ENCODE peak calls at places on chromosomes 11 and 22, in seven cellular contexts. J, F, V, L, Z, C and K are unnamed samples.

GRCh38 chr11:76620471-76620870 is 50.1 kb downstream of the LRRC32 start:
- DNase-seq in J (peak; percentile 49), F (no peak), V (no peak), L (no peak), Z (peak; percentile 60), C (no peak), K (no peak)

GRCh38 chr11:119635776-119636175 is 93.2 kb downstream of the NECTIN1 start:
- DNase-seq in J (no peak), F (no peak), V (no peak), L (no peak), Z (no peak), C (no peak), K (no peak)

GRCh38 chr11:60767388-60767811 is 10.7 kb downstream of the MS4A15 start:
- DNase-seq in J (no peak), F (no peak), V (no peak), L (no peak), Z (no peak), C (peak; percentile 60), K (no peak)

GRCh38 chr22:31233001-31233400 is 20.9 kb downstream of the LIMK2 start:
- DNase-seq in J (no peak), F (no peak), V (no peak), L (no peak), Z (no peak), C (no peak), K (no peak)

GRCh38 chr11:65920035-65920802 is 993 bp downstream of the DRAP1 start:
- DNase-seq in J (no peak), F (peak; percentile 18), V (no peak), L (no peak), Z (no peak), C (no peak), K (peak; percentile 65)

GRCh38 chr11:71489311-71490043 is 36.5 kb downstream of the NADSYN1 start:
- DNase-seq in J (no peak), F (no peak), V (no peak), L (peak; percentile 2), Z (peak; percentile 89), C (no peak), K (peak; percentile 33)

GRCh38 chr11:119547511-119547910 is 124.5 kb upstream of the THY1 start:
- DNase-seq in J (no peak), F (no peak), V (no peak), L (no peak), Z (no peak), C (no peak), K (no peak)

GRCh38 chr11:2167141-2168045 is 4.2 kb downstream of the TH start:
- DNase-seq in J (no peak), F (no peak), V (no peak), L (no peak), Z (no peak), C (no peak), K (no peak)

GRCh38 chr22:43491737-43492136 is 79.9 kb downstream of the MPPED1 start:
- DNase-seq in J (no peak), F (no peak), V (no peak), L (no peak), Z (no peak), C (no peak), K (no peak)

GRCh38 chr22:45886502-45886901 is 90.5 kb downstream of the WNT7B start:
- DNase-seq in J (no peak), F (no peak), V (no peak), L (no peak), Z (no peak), C (no peak), K (no peak)

GRCh38 chr11:106309070-106309684 is 231.7 kb downstream of the AASDHPPT start:
- DNase-seq in J (no peak), F (no peak), V (no peak), L (no peak), Z (no peak), C (no peak), K (no peak)

GRCh38 chr11:11253995-11254394 is 99.1 kb downstream of the CSNK2A3 start:
- DNase-seq in J (no peak), F (no peak), V (no peak), L (no peak), Z (no peak), C (no peak), K (no peak)

GRCh38 chr11:34262601-34263081 is 95.2 kb downstream of the ABTB2 start:
- DNase-seq in J (no peak), F (peak; percentile 58), V (no peak), L (no peak), Z (no peak), C (no peak), K (no peak)

GRCh38 chr11:123235117-123235686 is 40.2 kb upstream of the CLMP start:
- DNase-seq in J (no peak), F (no peak), V (peak; percentile 55), L (no peak), Z (no peak), C (peak; percentile 17), K (peak; percentile 52)

GRCh38 chr11:75591966-75592365 is 29.9 kb downstream of the SERPINH1 start:
- DNase-seq in J (no peak), F (peak; percentile 27), V (no peak), L (no peak), Z (no peak), C (no peak), K (no peak)

GRCh38 chr11:116513894-116514293 is 258.9 kb downstream of the BUD13 start:
- DNase-seq in J (no peak), F (no peak), V (no peak), L (no peak), Z (peak; percentile 5), C (no peak), K (no peak)

GRCh38 chr11:131884461-131885073 is 514.2 kb downstream of the NTM start:
- DNase-seq in J (no peak), F (no peak), V (no peak), L (no peak), Z (no peak), C (no peak), K (no peak)

GRCh38 chr11:10496296-10496936 is 41.4 kb downstream of the AMPD3 start:
- DNase-seq in J (no peak), F (no peak), V (no peak), L (no peak), Z (no peak), C (no peak), K (no peak)

GRCh38 chr11:72007089-72007476 is 8.4 kb downstream of the IL18BP start:
- DNase-seq in J (no peak), F (no peak), V (no peak), L (no peak), Z (no peak), C (no peak), K (no peak)

GRCh38 chr11:120334894-120335462 is 1.2 kb upstream of the ARHGEF12 start:
- DNase-seq in J (peak; percentile 39), F (peak; percentile 71), V (no peak), L (peak; percentile 46), Z (peak; percentile 64), C (peak; percentile 70), K (peak; percentile 84)